ENCODE peak calls at places on chromosomes 5 and 9, in ten cellular contexts. T is nephron progenitor cell; Y is endothelial cell; U is tibial artery; B is SJSA1; O is stimulated activated CD8-positive, alpha-beta memory T cell treated with anti-CD3 and anti-CD28 coated beads, Interleukin-2, amount 100 ng/mL, for 1 hour; P is uterus; F is tibial nerve; D is OCI-M1; Z is ovary. M is an unnamed sample.
A peak's percentile ranks its signal among the peaks of the same experiment; 100 is the strongest.

GRCh38 chr5:15013654-15014463 is 142.3 kb upstream of the ANKH start:
- DNase-seq in U (no peak), Y (peak; percentile 17), O (no peak), D (peak; percentile 60), P (no peak), Z (no peak), F (no peak), B (no peak), T (peak; percentile 18), M (no peak)

GRCh38 chr5:176181271-176181855 is 56.9 kb upstream of the SIMC1 start:
- DNase-seq in T (no peak), Z (no peak), Y (no peak), F (no peak), U (no peak), B (no peak), P (no peak), D (no peak), O (no peak), M (no peak)

GRCh38 chr9:6441269-6441668 is 28.3 kb downstream of the UHRF2 start:
- DNase-seq in O (no peak), Y (no peak), F (no peak), T (no peak), P (no peak), D (no peak), U (no peak), B (no peak), Z (no peak), M (no peak)

GRCh38 chr5:139392678-139393496 is 2.0 kb downstream of the PROB1 start:
- DNase-seq in P (no peak), O (peak; percentile 39), T (peak; percentile 87), D (peak; percentile 90), Z (peak; percentile 69), B (peak; percentile 86), U (no peak), F (no peak), Y (peak; percentile 85), M (peak; percentile 89)

GRCh38 chr5:17118631-17119030 is 98.8 kb upstream of the BASP1 start:
- DNase-seq in U (peak; percentile 65), T (no peak), F (no peak), O (no peak), Z (no peak), P (peak; percentile 16), Y (peak; percentile 24), D (peak; percentile 94), B (peak; percentile 94), M (no peak)

GRCh38 chr5:143521891-143522290 is 118.4 kb upstream of the NR3C1 start:
- DNase-seq in Y (no peak), D (no peak), Z (no peak), U (no peak), P (no peak), B (no peak), O (no peak), T (no peak), F (no peak), M (no peak)

GRCh38 chr5:155260798-155261197 is 247.2 kb downstream of the KIF4B start:
- DNase-seq in Y (peak; percentile 13), B (no peak), Z (no peak), O (no peak), D (peak; percentile 36), U (no peak), F (no peak), P (no peak), T (no peak), M (no peak)

GRCh38 chr5:6508931-6509330 is 60.3 kb downstream of the UBE2QL1 start:
- DNase-seq in B (no peak), D (no peak), F (no peak), Y (no peak), Z (no peak), P (no peak), T (no peak), O (no peak), U (no peak), M (no peak)

GRCh38 chr9:13149454-13149853 is 130.0 kb downstream of the MPDZ start:
- DNase-seq in T (no peak), U (no peak), Z (no peak), D (no peak), P (no peak), F (no peak), B (no peak), O (no peak), Y (no peak), M (no peak)

GRCh38 chr5:138111937-138112336 is 27.3 kb downstream of the NME5 start:
- DNase-seq in P (no peak), Z (no peak), D (no peak), B (no peak), F (no peak), T (no peak), O (no peak), U (no peak), Y (no peak), M (no peak)

GRCh38 chr9:70588999-70589398 is 174.5 kb upstream of the KLF9 start:
- DNase-seq in O (no peak), D (no peak), Y (no peak), T (no peak), U (no peak), Z (no peak), F (no peak), B (no peak), P (no peak), M (no peak)

GRCh38 chr5:74185599-74185998 is 454.9 kb downstream of the ENC1 start:
- DNase-seq in F (no peak), P (no peak), Z (no peak), D (no peak), U (no peak), Y (no peak), T (no peak), O (no peak), B (no peak), M (peak; percentile 69)

GRCh38 chr9:36566813-36567217 is 5.9 kb upstream of the MELK start:
- DNase-seq in Y (no peak), U (peak; percentile 66), D (no peak), B (no peak), F (no peak), P (no peak), T (no peak), Z (no peak), O (no peak), M (no peak)

GRCh38 chr5:38598994-38599611 is 42.7 kb upstream of the LIFR start:
- DNase-seq in Z (no peak), Y (no peak), F (no peak), O (no peak), P (no peak), B (peak; percentile 63), T (no peak), D (no peak), U (no peak), M (no peak)

M was measured in glutamatergic neuron.